ENCODE peak calls at places on chromosomes 1 and 21, in six cellular contexts. One of them, this sample, is unnamed.

GRCh38 chr1:6365047-6365446 is 28.5 kb downstream of the ACOT7 start:
- DNase-seq in neural crest cell: no peak
- DNase-seq in tibial artery: no peak
- DNase-seq in stimulated activated CD4-positive, alpha-beta T cell treated with anti-CD3 and anti-CD28 coated beads, Interleukin-2, amount 100 ng/mL, for 24 hours: peak
- DNase-seq in stimulated activated naive CD4-positive, alpha-beta T cell: peak
- DNase-seq in HEK293T: no peak
- DNase-seq in this sample: no peak

GRCh38 chr1:64984737-64985136 is 18.4 kb upstream of the JAK1 start:
- DNase-seq in neural crest cell: no peak
- DNase-seq in stimulated activated CD4-positive, alpha-beta T cell treated with anti-CD3 and anti-CD28 coated beads, Interleukin-2, amount 100 ng/mL, for 24 hours: no peak
- DNase-seq in tibial artery: no peak
- DNase-seq in HEK293T: no peak
- DNase-seq in stimulated activated naive CD4-positive, alpha-beta T cell: no peak
- DNase-seq in this sample: no peak

GRCh38 chr1:10901091-10901893 is 104.8 kb upstream of the CASZ1 start:
- DNase-seq in stimulated activated naive CD4-positive, alpha-beta T cell: no peak
- DNase-seq in tibial artery: no peak
- DNase-seq in HEK293T: no peak
- DNase-seq in stimulated activated CD4-positive, alpha-beta T cell treated with anti-CD3 and anti-CD28 coated beads, Interleukin-2, amount 100 ng/mL, for 24 hours: no peak
- DNase-seq in neural crest cell: no peak
- DNase-seq in this sample: no peak

GRCh38 chr1:46582972-46583371 is 21.1 kb downstream of the MKNK1 start:
- DNase-seq in tibial artery: no peak
- DNase-seq in stimulated activated CD4-positive, alpha-beta T cell treated with anti-CD3 and anti-CD28 coated beads, Interleukin-2, amount 100 ng/mL, for 24 hours: no peak
- DNase-seq in stimulated activated naive CD4-positive, alpha-beta T cell: no peak
- DNase-seq in neural crest cell: no peak
- DNase-seq in HEK293T: no peak
- DNase-seq in this sample: no peak

GRCh38 chr1:8915446-8915845 is 30.2 kb upstream of the CA6 start:
- DNase-seq in stimulated activated CD4-positive, alpha-beta T cell treated with anti-CD3 and anti-CD28 coated beads, Interleukin-2, amount 100 ng/mL, for 24 hours: no peak
- DNase-seq in neural crest cell: no peak
- DNase-seq in stimulated activated naive CD4-positive, alpha-beta T cell: no peak
- DNase-seq in HEK293T: no peak
- DNase-seq in tibial artery: no peak
- DNase-seq in this sample: no peak

GRCh38 chr1:116255933-116256649 is 117.0 kb upstream of the ATP1A1 start:
- DNase-seq in stimulated activated CD4-positive, alpha-beta T cell treated with anti-CD3 and anti-CD28 coated beads, Interleukin-2, amount 100 ng/mL, for 24 hours: no peak
- DNase-seq in neural crest cell: no peak
- DNase-seq in tibial artery: no peak
- DNase-seq in stimulated activated naive CD4-positive, alpha-beta T cell: no peak
- DNase-seq in HEK293T: no peak
- DNase-seq in this sample: no peak

GRCh38 chr1:111628153-111628552 is 8.6 kb downstream of the RAP1A start:
- DNase-seq in stimulated activated naive CD4-positive, alpha-beta T cell: no peak
- DNase-seq in tibial artery: no peak
- DNase-seq in stimulated activated CD4-positive, alpha-beta T cell treated with anti-CD3 and anti-CD28 coated beads, Interleukin-2, amount 100 ng/mL, for 24 hours: no peak
- DNase-seq in neural crest cell: no peak
- DNase-seq in HEK293T: no peak
- DNase-seq in this sample: no peak

GRCh38 chr21:44326716-44327602 is 12.2 kb downstream of the CFAP410 start:
- DNase-seq in stimulated activated naive CD4-positive, alpha-beta T cell: no peak
- DNase-seq in tibial artery: no peak
- DNase-seq in HEK293T: no peak
- DNase-seq in stimulated activated CD4-positive, alpha-beta T cell treated with anti-CD3 and anti-CD28 coated beads, Interleukin-2, amount 100 ng/mL, for 24 hours: no peak
- DNase-seq in neural crest cell: no peak
- DNase-seq in this sample: no peak

GRCh38 chr1:47756006-47756405 is 241.2 kb downstream of the TRABD2B start:
- DNase-seq in neural crest cell: no peak
- DNase-seq in tibial artery: no peak
- DNase-seq in stimulated activated naive CD4-positive, alpha-beta T cell: no peak
- DNase-seq in HEK293T: no peak
- DNase-seq in stimulated activated CD4-positive, alpha-beta T cell treated with anti-CD3 and anti-CD28 coated beads, Interleukin-2, amount 100 ng/mL, for 24 hours: no peak
- DNase-seq in this sample: no peak

GRCh38 chr1:35725591-35725990 is 6.9 kb upstream of the C1orf216 start:
- DNase-seq in stimulated activated naive CD4-positive, alpha-beta T cell: no peak
- DNase-seq in neural crest cell: peak
- DNase-seq in HEK293T: no peak
- DNase-seq in tibial artery: no peak
- DNase-seq in stimulated activated CD4-positive, alpha-beta T cell treated with anti-CD3 and anti-CD28 coated beads, Interleukin-2, amount 100 ng/mL, for 24 hours: no peak
- DNase-seq in this sample: peak

GRCh38 chr1:94773931-94774422 is 46.2 kb upstream of the SLC44A3 start:
- DNase-seq in stimulated activated CD4-positive, alpha-beta T cell treated with anti-CD3 and anti-CD28 coated beads, Interleukin-2, amount 100 ng/mL, for 24 hours: no peak
- DNase-seq in HEK293T: no peak
- DNase-seq in neural crest cell: no peak
- DNase-seq in tibial artery: no peak
- DNase-seq in stimulated activated naive CD4-positive, alpha-beta T cell: no peak
- DNase-seq in this sample: no peak

GRCh38 chr1:94180650-94181049 is 56.7 kb downstream of the ARHGAP29 start:
- DNase-seq in tibial artery: no peak
- DNase-seq in stimulated activated CD4-positive, alpha-beta T cell treated with anti-CD3 and anti-CD28 coated beads, Interleukin-2, amount 100 ng/mL, for 24 hours: no peak
- DNase-seq in stimulated activated naive CD4-positive, alpha-beta T cell: no peak
- DNase-seq in HEK293T: no peak
- DNase-seq in neural crest cell: no peak
- DNase-seq in this sample: no peak

GRCh38 chr1:11738096-11738495 is 2.2 kb downstream of the AGTRAP start:
- DNase-seq in HEK293T: no peak
- DNase-seq in stimulated activated naive CD4-positive, alpha-beta T cell: no peak
- DNase-seq in stimulated activated CD4-positive, alpha-beta T cell treated with anti-CD3 and anti-CD28 coated beads, Interleukin-2, amount 100 ng/mL, for 24 hours: no peak
- DNase-seq in tibial artery: no peak
- DNase-seq in neural crest cell: no peak
- DNase-seq in this sample: no peak

GRCh38 chr1:44212355-44213221 is 683 bp upstream of the DMAP1 start:
- DNase-seq in stimulated activated naive CD4-positive, alpha-beta T cell: no peak
- DNase-seq in tibial artery: no peak
- DNase-seq in neural crest cell: no peak
- DNase-seq in stimulated activated CD4-positive, alpha-beta T cell treated with anti-CD3 and anti-CD28 coated beads, Interleukin-2, amount 100 ng/mL, for 24 hours: peak
- DNase-seq in HEK293T: no peak
- DNase-seq in this sample: no peak

This sample was measured in nephron progenitor cell.